ENCODE peak calls at places on chromosome 3, in five cellular contexts. E is A549, F is SK-N-SH, N is sigmoid colon, V is stomach. B is an unnamed sample.

GRCh38 chr3:146948161-146948560 is 343.0 kb upstream of the PLSCR5 start:
- DNase-seq in E (no peak), F (no peak), N (no peak), V (no peak), B (no peak)

GRCh38 chr3:179716226-179716625 is 63.4 kb downstream of the USP13 start:
- DNase-seq in E (no peak), F (no peak), N (no peak), V (no peak), B (no peak)

GRCh38 chr3:16140116-16140893 is 34.2 kb upstream of the GALNT15 start:
- DNase-seq in E (no peak), F (no peak), N (peak; percentile 87), V (no peak), B (peak; percentile 69)

GRCh38 chr3:152910211-152910610 is 75.3 kb downstream of the P2RY1 start:
- DNase-seq in E (peak; percentile 23), F (no peak), N (no peak), V (no peak), B (no peak)

GRCh38 chr3:99012051-99012450 is 110.6 kb upstream of the DCBLD2 start:
- DNase-seq in E (no peak), F (no peak), N (no peak), V (no peak), B (no peak)

GRCh38 chr3:155548194-155548593 is 196.7 kb downstream of the PLCH1 start:
- DNase-seq in E (peak; percentile 36), F (no peak), N (no peak), V (no peak), B (no peak)

GRCh38 chr3:187567741-187568140 is 102.5 kb downstream of the SST start:
- DNase-seq in E (no peak), F (no peak), N (no peak), V (no peak), B (no peak)

GRCh38 chr3:159898147-159898546 is 90.5 kb upstream of the IL12A start:
- DNase-seq in E (no peak), F (no peak), N (no peak), V (no peak), B (no peak)

GRCh38 chr3:14452676-14453367 is 50.4 kb downstream of the SLC6A6 start:
- DNase-seq in E (peak; percentile 88), F (no peak), N (peak; percentile 98), V (peak; percentile 94), B (peak; percentile 88)

GRCh38 chr3:121707531-121708273 is 41.8 kb downstream of the GOLGB1 start:
- DNase-seq in E (no peak), F (no peak), N (no peak), V (no peak), B (no peak)

GRCh38 chr3:9129366-9129765 is 120.1 kb downstream of the SRGAP3 start:
- DNase-seq in E (no peak), F (no peak), N (no peak), V (no peak), B (no peak)

GRCh38 chr3:108215876-108216275 is 6.3 kb downstream of the IFT57 start:
- DNase-seq in E (no peak), F (no peak), N (no peak), V (no peak), B (no peak)

GRCh38 chr3:20637729-20638128 is 451.7 kb upstream of the SGO1 start:
- DNase-seq in E (no peak), F (no peak), N (no peak), V (no peak), B (no peak)

GRCh38 chr3:135869439-135870105 is 96.0 kb upstream of the PPP2R3A start:
- DNase-seq in E (no peak), F (no peak), N (no peak), V (no peak), B (no peak)

GRCh38 chr3:134299185-134299887 is 48.7 kb upstream of the RYK start:
- DNase-seq in E (no peak), F (no peak), N (no peak), V (no peak), B (no peak)

GRCh38 chr3:38120690-38121450 is 16.1 kb downstream of the ACAA1 start:
- DNase-seq in E (no peak), F (no peak), N (peak; percentile 57), V (peak; percentile 24), B (no peak)

GRCh38 chr3:108453541-108454057 is 56.8 kb downstream of the MYH15 start:
- DNase-seq in E (no peak), F (no peak), N (no peak), V (no peak), B (no peak)

GRCh38 chr3:99087277-99087676 is 185.8 kb upstream of the DCBLD2 start:
- DNase-seq in E (no peak), F (no peak), N (no peak), V (no peak), B (no peak)

GRCh38 chr3:118863731-118864322 is 170.8 kb downstream of the IGSF11 start:
- DNase-seq in E (peak; percentile 58), F (no peak), N (no peak), V (no peak), B (no peak)

GRCh38 chr3:59106085-59106629 is 56.3 kb upstream of the CFAP20DC start:
- DNase-seq in E (peak; percentile 24), F (no peak), N (no peak), V (no peak), B (no peak)

GRCh38 chr3:154130540-154130939 is 9.3 kb downstream of the ARHGEF26 start:
- DNase-seq in E (no peak), F (no peak), N (no peak), V (no peak), B (no peak)

GRCh38 chr3:61497463-61497862 is 63.9 kb upstream of the PTPRG start:
- DNase-seq in E (no peak), F (no peak), N (no peak), V (no peak), B (no peak)

GRCh38 chr3:184491011-184491576 is 70.5 kb upstream of the EPHB3 start:
- DNase-seq in E (peak; percentile 29), F (no peak), N (no peak), V (peak; percentile 55), B (no peak)

GRCh38 chr3:65013053-65013452 is 325.3 kb upstream of the ADAMTS9 start:
- DNase-seq in E (no peak), F (no peak), N (no peak), V (no peak), B (no peak)

DNA sequence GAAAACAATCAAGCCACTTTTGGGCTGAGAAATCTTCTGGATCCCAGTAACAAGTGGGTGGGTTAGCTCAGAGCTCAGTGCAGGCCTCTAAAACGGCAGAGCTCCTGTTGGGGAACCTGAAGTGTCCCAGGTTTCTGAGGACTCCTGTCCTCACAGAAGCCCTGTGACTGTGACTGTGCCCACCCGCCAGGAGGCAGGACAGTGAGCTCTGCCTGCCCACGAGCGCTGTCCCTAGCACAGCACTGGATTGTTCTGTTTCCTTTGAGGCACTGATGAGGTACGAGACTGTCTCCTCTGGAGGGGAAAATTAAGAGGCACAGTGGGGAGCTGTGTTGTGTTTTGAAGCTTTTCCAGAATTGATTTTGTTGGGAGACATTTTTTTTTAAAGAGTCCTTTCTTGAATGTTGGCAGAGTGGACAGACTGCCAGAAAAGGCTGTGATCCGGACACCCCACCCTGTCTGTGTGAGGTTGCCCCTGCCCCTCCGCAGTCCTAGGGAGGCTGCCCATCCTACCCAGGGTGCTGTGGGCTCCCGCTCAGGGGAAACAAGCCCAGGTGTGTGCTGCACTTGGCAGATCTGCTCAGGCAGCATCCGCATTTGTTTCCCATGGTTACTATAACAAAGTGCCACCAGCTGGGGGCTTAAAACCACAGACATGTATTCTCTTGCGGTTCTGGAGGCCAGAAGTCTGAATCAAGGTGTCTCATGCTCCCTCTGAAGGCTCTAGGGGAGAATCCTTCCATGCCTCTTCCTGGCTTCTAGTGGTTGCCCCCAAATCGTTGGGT is 66.6 kb upstream of the LARS2 start:
- DNase-seq in E (no peak), F (no peak), N (no peak), V (no peak), B (no peak)
- H3K27ac ChIP-seq in E (no peak overlapping the region), F (no peak overlapping the region), N (no peak overlapping the region), V (no peak overlapping the region), B (no peak overlapping the region)

DNA sequence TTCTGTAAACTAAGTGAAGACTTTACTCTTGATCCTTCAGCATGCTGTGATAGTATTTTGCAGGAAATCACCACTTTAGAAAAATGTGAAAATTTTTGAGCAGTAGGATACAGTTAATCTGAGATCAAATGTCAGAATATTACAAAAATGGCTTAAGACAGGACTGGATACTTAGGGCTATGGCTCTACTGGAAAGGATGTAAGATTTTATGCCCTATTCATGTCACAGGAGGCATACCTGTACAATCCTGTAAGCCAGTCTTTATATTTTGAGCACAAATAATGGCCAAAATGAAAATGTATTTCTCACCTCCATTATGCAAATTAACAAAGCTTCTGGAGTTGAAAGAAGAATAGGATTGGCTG is 8.6 kb upstream of the TGFBR2 start:
- DNase-seq in E (no peak), F (no peak), N (no peak), V (no peak), B (no peak)
- TF ChIP-seq EP300 in E (no peak), F (no peak), N (no peak), V (no peak), B (no peak)

DNA sequence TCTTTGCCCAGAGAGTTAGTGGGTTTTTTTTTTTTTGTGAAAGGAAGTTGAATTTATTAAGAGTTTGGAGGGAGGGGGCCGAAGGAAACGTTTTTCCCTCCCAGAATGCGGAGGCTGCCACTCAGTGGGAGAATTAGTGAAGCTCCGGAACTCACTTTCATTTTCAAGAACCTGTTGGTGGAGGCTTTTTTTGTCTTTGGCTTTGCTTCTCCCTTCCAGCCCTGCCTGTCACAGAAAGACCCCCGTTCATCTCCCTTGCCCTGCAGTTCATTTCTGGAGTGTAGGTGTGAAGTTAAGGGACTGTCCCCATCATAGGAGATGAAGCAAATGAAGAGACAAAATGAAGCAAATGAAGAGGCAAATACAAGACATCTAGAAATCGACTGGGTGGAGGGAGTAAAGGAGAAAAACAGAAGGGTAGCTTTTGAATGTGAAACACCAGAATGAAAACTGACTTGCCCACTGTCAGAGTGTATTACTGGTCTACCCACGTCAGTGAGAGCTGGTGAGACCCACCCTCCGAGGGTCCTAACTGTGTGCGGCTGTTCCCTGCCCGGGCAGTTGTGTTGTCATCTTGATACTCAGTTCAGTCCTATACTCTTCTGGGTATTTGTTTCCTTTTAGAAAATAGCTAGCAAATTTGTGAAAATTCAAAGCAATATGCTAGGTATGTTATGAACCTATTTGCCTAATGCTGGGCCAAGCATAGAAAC is 91.5 kb downstream of the ITPR1 start:
- DNase-seq in E (no peak), F (no peak), N (peak; percentile 67), V (no peak), B (no peak)
- H3K27ac ChIP-seq in E (no peak overlapping the region), F (no peak overlapping the region), N (peak overlapping the region; percentile 80), V (peak overlapping the region; percentile 54), B (peak overlapping the region; percentile 67)

GRCh38 chr3:138065939-138066338 is 49.5 kb downstream of the DZIP1L start:
- DNase-seq in E (no peak), F (no peak), N (no peak), V (no peak), B (no peak)

GRCh38 chr3:138066972-138067371 is 48.4 kb downstream of the DZIP1L start:
- DNase-seq in E (no peak), F (no peak), N (no peak), V (no peak), B (no peak)

GRCh38 chr3:138068046-138068445 is 47.4 kb downstream of the DZIP1L start:
- DNase-seq in E (no peak), F (no peak), N (no peak), V (no peak), B (no peak)

GRCh38 chr3:138068579-138069174 is 46.7 kb downstream of the DZIP1L start:
- DNase-seq in E (peak; percentile 75), F (peak; percentile 87), N (peak; percentile 85), V (peak; percentile 80), B (peak; percentile 74)

DNA sequence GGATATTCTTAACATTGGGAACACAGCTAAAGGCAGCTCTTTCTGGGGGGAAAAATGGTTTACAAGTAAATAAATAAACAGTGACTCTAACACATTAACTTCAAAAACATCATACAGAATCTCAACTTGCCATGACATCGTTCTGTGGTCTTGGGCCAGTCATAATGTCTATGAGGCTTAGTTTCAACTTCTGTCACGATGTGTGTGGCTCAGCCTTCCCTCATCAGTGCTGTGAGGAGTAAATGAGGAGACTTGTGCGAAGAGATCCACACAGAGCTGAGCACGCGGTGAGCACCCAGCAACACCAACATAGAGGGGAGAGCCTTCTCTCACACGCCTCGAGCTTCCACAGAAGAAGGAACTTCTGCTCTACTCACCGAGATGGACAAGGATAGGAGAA is 49.0 kb downstream of the DZIP1L start:
- DNase-seq in E (no peak), F (no peak), N (no peak), V (no peak), B (no peak)
- TF ChIP-seq EP300 in E (no peak), F (no peak), N (no peak), V (no peak), B (no peak)

B was measured in tibial nerve.